ENCODE peak calls at places on chromosomes 12 and 14, in seven cellular contexts. K is H9, W is Caco-2, P is M059J, Q is NCI-H345, S is GOT3, B is upper lobe of right lung. D is an unnamed sample.

GRCh38 chr12:123122649-123123048 is 28.2 kb downstream of the PITPNM2 start:
- DNase-seq in K (no peak), S (no peak), Q (no peak), W (no peak), P (no peak), B (no peak), D (no peak)

GRCh38 chr12:116880213-116880816 is 926 bp downstream of the HRK start:
- DNase-seq in W (no peak), Q (no peak), B (no peak), S (no peak), K (peak; percentile 38), P (no peak), D (no peak)

GRCh38 chr12:55692631-55693322 is 14.9 kb downstream of the ITGA7 start:
- DNase-seq in B (peak; percentile 53), K (no peak), W (no peak), P (no peak), S (no peak), Q (no peak), D (no peak)

GRCh38 chr14:105563347-105563737 is 37.0 kb downstream of the TMEM121 start:
- DNase-seq in Q (no peak), B (peak; percentile 5), P (no peak), K (no peak), W (no peak), S (no peak), D (no peak)

GRCh38 chr12:77124767-77125166 is 59.4 kb upstream of the E2F7 start:
- DNase-seq in Q (no peak), P (peak; percentile 66), B (no peak), K (no peak), S (no peak), W (no peak), D (peak; percentile 50)

GRCh38 chr12:117151195-117152031 is 38.9 kb downstream of the FBXO21 start:
- DNase-seq in K (peak; percentile 92), Q (no peak), S (no peak), B (peak; percentile 72), W (peak; percentile 65), P (peak; percentile 19), D (peak; percentile 68)

GRCh38 chr12:113298861-113299545 is 35.9 kb downstream of the SLC8B1 start:
- DNase-seq in K (no peak), B (no peak), W (no peak), P (peak; percentile 14), S (no peak), Q (no peak), D (peak; percentile 23)

GRCh38 chr12:51826881-51827280 is 21.6 kb downstream of the FIGNL2 start:
- DNase-seq in P (no peak), B (no peak), S (no peak), K (no peak), Q (no peak), W (no peak), D (no peak)

GRCh38 chr12:116261525-116262100 is 15.9 kb downstream of the MED13L start:
- DNase-seq in W (no peak), Q (no peak), B (no peak), S (no peak), P (no peak), K (no peak), D (no peak)

GRCh38 chr14:92546347-92547053 is 32.9 kb downstream of the RIN3 start:
- DNase-seq in B (no peak), Q (no peak), P (peak; percentile 85), W (no peak), S (no peak), K (no peak), D (no peak)

GRCh38 chr12:52148541-52149181 is 43.2 kb downstream of the KRT80 start:
- DNase-seq in B (peak; percentile 87), K (peak; percentile 91), Q (no peak), P (peak; percentile 90), S (no peak), W (peak; percentile 65), D (peak; percentile 58)

GRCh38 chr14:58979325-58979724 is 209.1 kb upstream of the DAAM1 start:
- DNase-seq in B (no peak), Q (no peak), W (no peak), P (no peak), S (no peak), K (no peak), D (no peak)